ENCODE peak calls at places on chromosomes 5 and 9, in five cellular contexts. One of them, this sample, is unnamed.

GRCh38 chr9:77163889-77164288 is 13.4 kb upstream of the VPS13A start:
- DNase-seq in dermis microvascular lymphatic vessel endothelial cell: peak; percentile 34
- DNase-seq in GM03348: peak; percentile 73
- DNase-seq in endothelial cell: no peak
- DNase-seq in lower lobe of right lung: no peak
- DNase-seq in this sample: no peak

GRCh38 chr5:132086277-132086794 is 12.7 kb downstream of the CSF2 start:
- DNase-seq in dermis microvascular lymphatic vessel endothelial cell: peak; percentile 100
- DNase-seq in GM03348: peak; percentile 89
- DNase-seq in endothelial cell: no peak
- DNase-seq in lower lobe of right lung: no peak
- DNase-seq in this sample: no peak

GRCh38 chr9:128765499-128765898 is 6.2 kb downstream of the ZER1 start:
- DNase-seq in dermis microvascular lymphatic vessel endothelial cell: no peak
- DNase-seq in GM03348: no peak
- DNase-seq in endothelial cell: no peak
- DNase-seq in lower lobe of right lung: no peak
- DNase-seq in this sample: no peak

GRCh38 chr5:29218138-29218537 is 1975.3 kb upstream of the CDH6 start:
- DNase-seq in dermis microvascular lymphatic vessel endothelial cell: no peak
- DNase-seq in GM03348: no peak
- DNase-seq in endothelial cell: no peak
- DNase-seq in lower lobe of right lung: no peak
- DNase-seq in this sample: peak; percentile 26

GRCh38 chr5:7372399-7372798 is 23.5 kb upstream of the ADCY2 start:
- DNase-seq in dermis microvascular lymphatic vessel endothelial cell: no peak
- DNase-seq in GM03348: no peak
- DNase-seq in endothelial cell: no peak
- DNase-seq in lower lobe of right lung: no peak
- DNase-seq in this sample: no peak

GRCh38 chr9:128370367-128370751 is 815 bp upstream of the URM1 start:
- DNase-seq in dermis microvascular lymphatic vessel endothelial cell: no peak
- DNase-seq in GM03348: peak; percentile 29
- DNase-seq in endothelial cell: no peak
- DNase-seq in lower lobe of right lung: no peak
- DNase-seq in this sample: no peak

GRCh38 chr9:85527331-85528015 is 214.3 kb downstream of the AGTPBP1 start:
- DNase-seq in dermis microvascular lymphatic vessel endothelial cell: peak; percentile 85
- DNase-seq in GM03348: no peak
- DNase-seq in endothelial cell: no peak
- DNase-seq in lower lobe of right lung: no peak
- DNase-seq in this sample: no peak

GRCh38 chr5:21593261-21593660 is 1259.9 kb downstream of the CDH12 start:
- DNase-seq in dermis microvascular lymphatic vessel endothelial cell: no peak
- DNase-seq in GM03348: no peak
- DNase-seq in endothelial cell: no peak
- DNase-seq in lower lobe of right lung: no peak
- DNase-seq in this sample: no peak

GRCh38 chr9:114906922-114907571 is 23.3 kb downstream of the TNFSF8 start:
- DNase-seq in dermis microvascular lymphatic vessel endothelial cell: peak; percentile 76
- DNase-seq in GM03348: peak; percentile 74
- DNase-seq in endothelial cell: peak; percentile 62
- DNase-seq in lower lobe of right lung: no peak
- DNase-seq in this sample: peak; percentile 59

GRCh38 chr9:90921104-90921503 is 119.5 kb downstream of the SYK start:
- DNase-seq in dermis microvascular lymphatic vessel endothelial cell: no peak
- DNase-seq in GM03348: no peak
- DNase-seq in endothelial cell: no peak
- DNase-seq in lower lobe of right lung: peak; percentile 77
- DNase-seq in this sample: no peak

GRCh38 chr5:2747372-2748179 is 3.9 kb downstream of the IRX2 start:
- DNase-seq in dermis microvascular lymphatic vessel endothelial cell: no peak
- DNase-seq in GM03348: peak; percentile 19
- DNase-seq in endothelial cell: no peak
- DNase-seq in lower lobe of right lung: no peak
- DNase-seq in this sample: no peak

GRCh38 chr5:128413356-128413755 is 124.7 kb downstream of the FBN2 start:
- DNase-seq in dermis microvascular lymphatic vessel endothelial cell: no peak
- DNase-seq in GM03348: no peak
- DNase-seq in endothelial cell: no peak
- DNase-seq in lower lobe of right lung: no peak
- DNase-seq in this sample: no peak

GRCh38 chr5:41414598-41414997 is 95.8 kb downstream of the PLCXD3 start:
- DNase-seq in dermis microvascular lymphatic vessel endothelial cell: peak; percentile 86
- DNase-seq in GM03348: peak; percentile 72
- DNase-seq in endothelial cell: no peak
- DNase-seq in lower lobe of right lung: no peak
- DNase-seq in this sample: no peak

GRCh38 chr9:93814561-93814960 is 140.6 kb downstream of the BARX1 start:
- DNase-seq in dermis microvascular lymphatic vessel endothelial cell: no peak
- DNase-seq in GM03348: peak; percentile 2
- DNase-seq in endothelial cell: no peak
- DNase-seq in lower lobe of right lung: no peak
- DNase-seq in this sample: no peak

GRCh38 chr9:135365013-135365768 is 114.4 kb upstream of the PPP1R26 start:
- DNase-seq in dermis microvascular lymphatic vessel endothelial cell: no peak
- DNase-seq in GM03348: no peak
- DNase-seq in endothelial cell: no peak
- DNase-seq in lower lobe of right lung: no peak
- DNase-seq in this sample: no peak

GRCh38 chr5:53594419-53594818 is 34.0 kb downstream of the NDUFS4 start:
- DNase-seq in dermis microvascular lymphatic vessel endothelial cell: no peak
- DNase-seq in GM03348: no peak
- DNase-seq in endothelial cell: no peak
- DNase-seq in lower lobe of right lung: no peak
- DNase-seq in this sample: no peak

GRCh38 chr5:107567901-107568671 is 102.7 kb downstream of the EFNA5 start:
- DNase-seq in dermis microvascular lymphatic vessel endothelial cell: no peak
- DNase-seq in GM03348: no peak
- DNase-seq in endothelial cell: no peak
- DNase-seq in lower lobe of right lung: no peak
- DNase-seq in this sample: no peak

GRCh38 chr5:11622785-11623184 is 281.5 kb downstream of the CTNND2 start:
- DNase-seq in dermis microvascular lymphatic vessel endothelial cell: no peak
- DNase-seq in GM03348: no peak
- DNase-seq in endothelial cell: no peak
- DNase-seq in lower lobe of right lung: no peak
- DNase-seq in this sample: no peak

GRCh38 chr5:638501-639252 is 26.5 kb downstream of the CEP72 start:
- DNase-seq in dermis microvascular lymphatic vessel endothelial cell: no peak
- DNase-seq in GM03348: no peak
- DNase-seq in endothelial cell: no peak
- DNase-seq in lower lobe of right lung: peak; percentile 41
- DNase-seq in this sample: no peak

GRCh38 chr5:94893404-94894145 is 275.1 kb downstream of the SLF1 start:
- DNase-seq in dermis microvascular lymphatic vessel endothelial cell: no peak
- DNase-seq in GM03348: peak; percentile 16
- DNase-seq in endothelial cell: no peak
- DNase-seq in lower lobe of right lung: no peak
- DNase-seq in this sample: no peak

GRCh38 chr9:33458444-33458843 is 11.1 kb upstream of the AQP3 start:
- DNase-seq in dermis microvascular lymphatic vessel endothelial cell: peak; percentile 62
- DNase-seq in GM03348: no peak
- DNase-seq in endothelial cell: no peak
- DNase-seq in lower lobe of right lung: no peak
- DNase-seq in this sample: no peak

GRCh38 chr5:174972291-174972690 is 247.9 kb downstream of the MSX2 start:
- DNase-seq in dermis microvascular lymphatic vessel endothelial cell: no peak
- DNase-seq in GM03348: no peak
- DNase-seq in endothelial cell: no peak
- DNase-seq in lower lobe of right lung: no peak
- DNase-seq in this sample: no peak

GRCh38 chr9:100324594-100325200 is 28.0 kb downstream of the TEX10 start:
- DNase-seq in dermis microvascular lymphatic vessel endothelial cell: peak; percentile 48
- DNase-seq in GM03348: peak; percentile 44
- DNase-seq in endothelial cell: no peak
- DNase-seq in lower lobe of right lung: no peak
- DNase-seq in this sample: peak; percentile 68

GRCh38 chr9:136275655-136276429 is 28.1 kb downstream of the CCDC187 start:
- DNase-seq in dermis microvascular lymphatic vessel endothelial cell: no peak
- DNase-seq in GM03348: no peak
- DNase-seq in endothelial cell: no peak
- DNase-seq in lower lobe of right lung: no peak
- DNase-seq in this sample: no peak

GRCh38 chr5:113683211-113683610 is 169.7 kb downstream of the YTHDC2 start:
- DNase-seq in dermis microvascular lymphatic vessel endothelial cell: no peak
- DNase-seq in GM03348: no peak
- DNase-seq in endothelial cell: no peak
- DNase-seq in lower lobe of right lung: no peak
- DNase-seq in this sample: no peak

This sample was measured in Kasumi-1.